ENCODE peak calls at places on chromosomes 4 and X, in nine cellular contexts. Y is body of pancreas, Q is AG04449, G is mammary epithelial cell, T is cardiac muscle cell, Z is A549, M is HFF-Myc, S is lower leg skin, A is colonic mucosa. U is an unnamed sample.

GRCh38 chr4:8554555-8555100 is 25.6 kb upstream of the GPR78 start:
- DNase-seq in M (no peak), G (no peak), T (no peak), Y (no peak), A (no peak), Q (no peak), Z (no peak), S (no peak), U (no peak)

GRCh38 chr4:25457053-25457715 is 80.1 kb downstream of the ANAPC4 start:
- DNase-seq in Y (no peak), S (no peak), A (no peak), Z (no peak), T (peak; percentile 51), G (no peak), M (peak; percentile 17), Q (no peak), U (no peak)

GRCh38 chr4:117783716-117784115 is 250.6 kb upstream of the NDST3 start:
- DNase-seq in S (no peak), T (no peak), Q (no peak), G (peak; percentile 46), Y (no peak), M (no peak), A (no peak), Z (no peak), U (peak; percentile 63)

GRCh38 chrX:46130246-46130645 is 415.0 kb downstream of the ZNF674 start:
- DNase-seq in Y (no peak), A (no peak), G (no peak), S (no peak), Z (no peak), T (no peak), M (no peak), Q (no peak), U (no peak)

GRCh38 chr4:171813195-171813955 is at the start of gene GALNTL6:
- DNase-seq in M (no peak), A (no peak), Y (no peak), Z (no peak), T (peak; percentile 4), Q (no peak), S (no peak), G (peak; percentile 6), U (peak; percentile 10)

GRCh38 chr4:122577808-122578781 is 42.8 kb downstream of the IL21 start:
- DNase-seq in A (peak; percentile 47), M (no peak), S (no peak), G (peak; percentile 35), T (peak; percentile 56), Z (peak; percentile 50), Q (peak; percentile 16), Y (peak; percentile 51), U (peak; percentile 41)

GRCh38 chr4:25440478-25441030 is 63.5 kb downstream of the ANAPC4 start:
- DNase-seq in A (no peak), T (peak; percentile 93), Q (no peak), Z (no peak), M (no peak), Y (peak; percentile 82), G (no peak), S (no peak), U (no peak)

GRCh38 chrX:35665311-35665710 is 132.8 kb upstream of the MAGEB16 start:
- DNase-seq in Z (no peak), S (no peak), Y (no peak), T (no peak), A (no peak), M (no peak), Q (no peak), G (peak; percentile 3), U (no peak)

GRCh38 chrX:72568406-72569092 is 4.1 kb downstream of the HDAC8 start:
- DNase-seq in S (no peak), M (no peak), G (no peak), Q (no peak), A (no peak), Y (no peak), Z (no peak), T (peak; percentile 62), U (peak; percentile 67)

GRCh38 chr4:99755223-99755944 is 61.2 kb upstream of the DAPP1 start:
- DNase-seq in Y (no peak), A (no peak), Z (no peak), Q (no peak), T (peak; percentile 4), M (no peak), S (no peak), G (no peak), U (peak; percentile 63)

GRCh38 chr4:182922551-182923284 is 5.5 kb upstream of the DCTD start:
- DNase-seq in Q (no peak), A (no peak), M (no peak), G (no peak), Y (peak; percentile 65), S (no peak), Z (no peak), T (peak; percentile 57), U (peak; percentile 9)

GRCh38 chrX:119272882-119273806 is 37.1 kb downstream of the PGRMC1 start:
- DNase-seq in Q (no peak), Y (peak; percentile 43), M (no peak), G (no peak), S (no peak), T (peak; percentile 71), Z (no peak), A (peak; percentile 79), U (peak; percentile 40)

GRCh38 chrX:97898798-97899197 is 1015.1 kb downstream of the RPA4 start:
- DNase-seq in G (no peak), Z (no peak), T (no peak), Y (no peak), Q (peak; percentile 9), M (no peak), A (no peak), S (no peak), U (peak; percentile 17)

GRCh38 chr4:142202404-142203332 is 566.3 kb downstream of the IL15 start:
- DNase-seq in Q (no peak), Y (no peak), A (no peak), M (no peak), S (no peak), T (no peak), G (no peak), Z (no peak), U (no peak)

DNA sequence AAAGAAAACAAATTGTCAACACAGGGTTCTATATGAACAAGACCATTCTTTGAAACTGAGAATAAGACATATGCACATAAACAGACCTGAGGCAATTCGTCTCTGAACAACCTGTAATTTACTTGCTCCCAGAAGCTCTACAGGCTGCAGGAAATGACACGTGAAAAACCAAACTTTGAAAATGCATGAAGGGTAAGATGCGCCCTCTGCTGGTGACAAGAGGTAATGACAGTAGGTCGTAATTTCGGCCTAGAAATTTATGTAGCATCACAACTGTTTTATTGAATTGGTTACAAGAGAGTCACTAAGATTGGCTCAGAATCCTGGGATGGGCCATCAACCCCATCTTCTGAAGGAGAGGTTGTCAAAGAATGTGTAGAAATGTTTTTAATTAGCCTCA is 276.5 kb downstream of the PPP4R3C start:
- DNase-seq in M (peak; percentile 4), Q (no peak), A (no peak), G (peak; percentile 34), S (no peak), Y (peak; percentile 42), Z (no peak), T (peak; percentile 31), U (peak; percentile 24)
- TF ChIP-seq CTCF in M (peak; percentile 55), Q (peak; percentile 33), A (peak; percentile 74), G (peak; percentile 81), S (no peak), Y (peak; percentile 32), Z (peak; percentile 60), T (peak; percentile 46), U (peak; percentile 61)

GRCh38 chrX:136671006-136671610 is 23.1 kb downstream of the CD40LG start:
- DNase-seq in G (no peak), Z (no peak), T (no peak), M (no peak), A (no peak), S (no peak), Y (no peak), Q (no peak), U (no peak)

GRCh38 chrX:136679581-136679980 is 31.6 kb downstream of the CD40LG start:
- DNase-seq in T (no peak), G (no peak), Y (no peak), S (no peak), Z (no peak), M (no peak), Q (no peak), A (no peak), U (no peak)

DNA sequence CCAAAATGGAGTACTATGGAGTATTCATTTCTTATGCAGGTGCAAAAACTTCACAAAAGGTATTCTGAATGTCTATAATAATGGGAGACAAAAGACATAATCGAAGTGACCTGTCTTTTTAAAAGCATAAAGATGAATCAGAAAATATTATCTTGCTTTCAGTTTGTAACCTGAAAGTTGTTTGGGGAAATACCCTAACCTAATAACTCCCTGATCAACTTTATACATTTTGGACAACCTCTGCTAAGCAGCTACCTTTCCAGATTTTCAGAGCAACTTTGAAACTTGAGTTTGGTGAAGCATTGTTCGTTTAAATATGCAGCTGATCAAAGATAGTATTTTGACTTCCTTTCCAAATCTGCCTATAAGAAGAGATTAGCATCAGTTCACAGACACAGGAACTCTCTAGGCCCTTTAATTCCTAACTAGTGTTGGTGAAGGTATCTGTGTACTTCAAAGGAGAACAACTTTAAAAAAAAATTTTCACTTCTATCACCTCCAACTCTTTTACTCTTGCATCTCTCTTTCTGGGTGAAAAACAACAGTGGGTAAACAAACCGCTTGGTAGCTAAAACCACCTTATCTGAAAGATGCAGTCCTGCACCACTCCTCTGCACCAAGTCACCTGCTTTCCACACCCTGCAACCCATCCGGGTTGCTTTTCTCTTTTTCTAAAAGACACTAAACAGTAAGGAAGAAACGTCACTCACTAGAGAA is 26.5 kb downstream of the CD40LG start:
- DNase-seq in A (no peak), Z (no peak), T (no peak), M (no peak), S (no peak), Y (no peak), G (no peak), Q (no peak), U (no peak)
- H3K4me3 ChIP-seq in A (no peak overlapping the region), Z (no peak overlapping the region), T (no peak overlapping the region), M (no peak overlapping the region), S (no peak overlapping the region), Y (no peak overlapping the region), G (no peak overlapping the region), Q (no peak overlapping the region), U (no peak overlapping the region)

GRCh38 chrX:13533726-13534125 is 35.7 kb upstream of the EGFL6 start:
- DNase-seq in G (peak; percentile 70), A (no peak), Z (no peak), Q (no peak), T (peak; percentile 38), Y (no peak), S (no peak), M (no peak), U (peak; percentile 2)
- TF ChIP-seq CTCF in G (no peak), A (no peak), Z (no peak), Q (no peak), T (no peak), Y (no peak), S (no peak), M (no peak), U (no peak)

DNA sequence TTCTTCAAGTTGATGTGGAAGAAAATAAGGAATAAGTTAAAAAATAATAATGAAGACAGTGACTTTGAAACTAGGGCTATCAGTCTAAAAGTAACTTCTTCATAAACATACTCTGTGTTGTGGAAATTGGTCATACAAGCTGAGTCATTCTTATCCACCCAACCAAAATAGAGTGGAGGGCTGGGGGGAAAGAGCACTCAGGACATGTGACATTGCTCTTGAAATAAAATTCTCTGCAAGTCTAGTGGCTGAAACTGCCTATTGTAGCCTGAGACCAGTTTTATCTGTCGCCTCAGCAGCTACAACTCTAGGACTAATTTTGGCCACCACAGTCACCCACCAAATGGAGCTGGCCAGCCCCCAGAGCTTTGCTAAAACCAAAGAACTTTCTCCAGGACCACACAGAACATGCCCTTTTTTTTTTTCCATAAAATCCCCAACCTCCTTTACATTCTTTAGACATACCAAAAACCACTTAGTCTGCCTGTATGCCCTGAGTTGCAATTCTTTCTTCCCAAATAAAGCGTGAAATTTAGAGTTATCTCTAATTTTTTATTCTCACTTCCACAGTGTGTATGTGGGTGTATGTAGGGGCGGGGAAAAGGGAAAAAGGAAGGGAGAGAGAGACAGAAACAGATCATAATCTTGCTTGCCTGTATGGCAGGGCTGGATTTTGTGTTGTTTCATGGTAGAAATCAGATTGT is 23.0 kb upstream of the SLC25A4 start:
- DNase-seq in G (no peak), M (no peak), Y (no peak), Z (no peak), Q (no peak), S (no peak), T (no peak), A (no peak), U (no peak)
- H3K4me3 ChIP-seq in G (no peak overlapping the region), M (no peak overlapping the region), Y (no peak overlapping the region), Z (no peak overlapping the region), Q (no peak overlapping the region), S (no peak overlapping the region), T (no peak overlapping the region), A (no peak overlapping the region), U (no peak overlapping the region)

U was measured in astrocyte of the spinal cord.